ENCODE peak calls at places on chromosomes 6 and 20, in eight cellular contexts. One of them, this sample, is unnamed. For H3K4me1, the result is how much of the 10 kb centered on the place peaks cover.

GRCh38 chr6:125904871-125905270 is 51.7 kb upstream of the HINT3 start:
- DNase-seq in cardiac muscle cell: no peak
- DNase-seq in tibial artery: no peak
- DNase-seq in heart right ventricle: no peak
- DNase-seq in keratinocyte: peak
- DNase-seq in effector memory CD4-positive, alpha-beta T cell: peak
- DNase-seq in breast epithelium: no peak
- DNase-seq in iPS DF 6.9: no peak
- DNase-seq in this sample: no peak

GRCh38 chr20:44222969-44223368 is 12.4 kb upstream of the OSER1 start:
- DNase-seq in cardiac muscle cell: peak
- DNase-seq in tibial artery: no peak
- DNase-seq in heart right ventricle: no peak
- DNase-seq in keratinocyte: no peak
- DNase-seq in effector memory CD4-positive, alpha-beta T cell: no peak
- DNase-seq in breast epithelium: no peak
- DNase-seq in iPS DF 6.9: no peak
- DNase-seq in this sample: no peak

GRCh38 chr6:836276-836853 is 143.4 kb upstream of the EXOC2 start:
- DNase-seq in cardiac muscle cell: no peak
- DNase-seq in tibial artery: no peak
- DNase-seq in heart right ventricle: no peak
- DNase-seq in keratinocyte: no peak
- DNase-seq in effector memory CD4-positive, alpha-beta T cell: no peak
- DNase-seq in breast epithelium: no peak
- DNase-seq in iPS DF 6.9: no peak
- DNase-seq in this sample: peak

GRCh38 chr6:170208171-170208601 is 82.7 kb downstream of the DLL1 start:
- DNase-seq in cardiac muscle cell: no peak
- DNase-seq in tibial artery: peak
- DNase-seq in heart right ventricle: no peak
- DNase-seq in keratinocyte: no peak
- DNase-seq in effector memory CD4-positive, alpha-beta T cell: no peak
- DNase-seq in breast epithelium: no peak
- DNase-seq in iPS DF 6.9: no peak
- DNase-seq in this sample: no peak

GRCh38 chr6:125046107-125046925 is 84.1 kb downstream of the RNF217 start:
- DNase-seq in cardiac muscle cell: no peak
- DNase-seq in tibial artery: no peak
- DNase-seq in heart right ventricle: no peak
- DNase-seq in keratinocyte: peak
- DNase-seq in effector memory CD4-positive, alpha-beta T cell: no peak
- DNase-seq in breast epithelium: no peak
- DNase-seq in iPS DF 6.9: no peak
- DNase-seq in this sample: no peak

GRCh38 chr6:13923527-13924145 is 1.1 kb upstream of the RNF182 start:
- DNase-seq in cardiac muscle cell: no peak
- DNase-seq in tibial artery: no peak
- DNase-seq in heart right ventricle: no peak
- DNase-seq in keratinocyte: no peak
- DNase-seq in effector memory CD4-positive, alpha-beta T cell: no peak
- DNase-seq in breast epithelium: no peak
- DNase-seq in iPS DF 6.9: no peak
- DNase-seq in this sample: no peak

GRCh38 chr6:30158475-30159025 is 2.5 kb downstream of the TRIM10 start:
- DNase-seq in cardiac muscle cell: no peak
- DNase-seq in tibial artery: no peak
- DNase-seq in heart right ventricle: no peak
- DNase-seq in keratinocyte: no peak
- DNase-seq in effector memory CD4-positive, alpha-beta T cell: no peak
- DNase-seq in breast epithelium: no peak
- DNase-seq in iPS DF 6.9: no peak
- DNase-seq in this sample: no peak

GRCh38 chr20:53926428-53927028 is 143.9 kb downstream of the BCAS1 start:
- DNase-seq in cardiac muscle cell: no peak
- DNase-seq in tibial artery: no peak
- DNase-seq in heart right ventricle: no peak
- DNase-seq in keratinocyte: peak
- DNase-seq in effector memory CD4-positive, alpha-beta T cell: no peak
- DNase-seq in breast epithelium: no peak
- DNase-seq in iPS DF 6.9: no peak
- DNase-seq in this sample: peak

GRCh38 chr6:116406678-116407345 is 36.1 kb downstream of the DSE start:
- DNase-seq in cardiac muscle cell: no peak
- DNase-seq in tibial artery: no peak
- DNase-seq in heart right ventricle: no peak
- DNase-seq in keratinocyte: no peak
- DNase-seq in effector memory CD4-positive, alpha-beta T cell: no peak
- DNase-seq in breast epithelium: no peak
- DNase-seq in iPS DF 6.9: no peak
- DNase-seq in this sample: no peak

GRCh38 chr6:56356431-56356830 is 109.1 kb upstream of the COL21A1 start:
- DNase-seq in cardiac muscle cell: no peak
- DNase-seq in tibial artery: no peak
- DNase-seq in heart right ventricle: no peak
- DNase-seq in keratinocyte: no peak
- DNase-seq in effector memory CD4-positive, alpha-beta T cell: no peak
- DNase-seq in breast epithelium: no peak
- DNase-seq in iPS DF 6.9: no peak
- DNase-seq in this sample: no peak

GRCh38 chr6:95576218-95576617 is 1.1 kb upstream of the MANEA start:
- DNase-seq in cardiac muscle cell: no peak
- DNase-seq in tibial artery: no peak
- DNase-seq in heart right ventricle: no peak
- DNase-seq in keratinocyte: no peak
- DNase-seq in effector memory CD4-positive, alpha-beta T cell: no peak
- DNase-seq in breast epithelium: no peak
- DNase-seq in iPS DF 6.9: no peak
- DNase-seq in this sample: no peak

GRCh38 chr20:34573541-34573940 is 15.0 kb downstream of the MAP1LC3A start:
- DNase-seq in cardiac muscle cell: no peak
- DNase-seq in tibial artery: no peak
- DNase-seq in heart right ventricle: no peak
- DNase-seq in keratinocyte: no peak
- DNase-seq in effector memory CD4-positive, alpha-beta T cell: no peak
- DNase-seq in breast epithelium: no peak
- DNase-seq in iPS DF 6.9: no peak
- DNase-seq in this sample: no peak

GRCh38 chr6:154247119-154247814 is 109.3 kb downstream of the IPCEF1 start:
- DNase-seq in cardiac muscle cell: peak
- DNase-seq in tibial artery: no peak
- DNase-seq in heart right ventricle: no peak
- DNase-seq in keratinocyte: no peak
- DNase-seq in effector memory CD4-positive, alpha-beta T cell: peak
- DNase-seq in breast epithelium: no peak
- DNase-seq in iPS DF 6.9: no peak
- DNase-seq in this sample: peak

GRCh38 chr6:34301408-34301807 is 52.6 kb upstream of the SMIM29 start:
- DNase-seq in cardiac muscle cell: peak
- DNase-seq in tibial artery: peak
- DNase-seq in heart right ventricle: peak
- DNase-seq in keratinocyte: no peak
- DNase-seq in effector memory CD4-positive, alpha-beta T cell: no peak
- DNase-seq in breast epithelium: no peak
- DNase-seq in iPS DF 6.9: no peak
- DNase-seq in this sample: no peak

GRCh38 chr20:31392836-31393235 is 2.4 kb upstream of the DEFB119 start:
- DNase-seq in cardiac muscle cell: no peak
- DNase-seq in tibial artery: no peak
- DNase-seq in heart right ventricle: no peak
- DNase-seq in keratinocyte: no peak
- DNase-seq in effector memory CD4-positive, alpha-beta T cell: no peak
- DNase-seq in breast epithelium: no peak
- DNase-seq in iPS DF 6.9: no peak
- DNase-seq in this sample: no peak

DNA sequence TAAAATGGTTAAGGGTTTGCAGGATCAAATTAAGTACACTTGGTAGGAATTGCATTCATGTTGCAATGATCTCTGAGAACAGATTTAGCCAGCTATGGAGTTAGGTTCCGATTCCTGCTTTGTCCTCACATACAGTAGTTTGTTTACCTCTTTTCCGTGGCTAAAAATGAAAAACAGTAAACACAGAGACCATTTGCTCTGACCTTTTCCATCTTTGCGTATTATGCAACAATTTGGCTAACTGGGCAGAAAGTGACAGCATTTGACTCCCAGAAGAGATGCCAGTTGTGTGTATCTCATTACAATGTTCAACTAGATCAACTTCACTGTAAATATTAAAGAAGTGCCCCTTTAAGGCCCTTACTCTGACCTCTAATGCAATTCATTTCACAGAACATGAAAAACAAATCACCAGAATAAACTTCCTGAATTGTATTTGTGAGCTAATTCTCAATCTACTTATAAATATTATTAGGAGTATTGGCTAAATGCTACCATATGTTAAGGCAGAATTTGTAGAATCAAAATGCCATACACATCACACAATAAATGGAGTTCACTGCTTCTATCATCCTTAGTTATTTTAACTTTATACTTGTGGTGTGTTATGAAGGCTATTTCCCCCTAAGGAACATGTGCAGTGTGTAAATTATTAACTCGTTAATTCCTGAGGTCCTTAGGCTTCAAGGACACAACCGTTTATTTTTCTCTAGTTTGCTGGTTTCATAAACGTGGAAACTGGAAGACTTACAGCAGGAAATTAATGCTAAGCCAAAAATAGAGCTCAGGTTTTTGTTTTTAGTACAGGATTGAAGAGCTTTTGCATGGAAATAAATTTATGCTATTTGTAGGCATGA is 380.7 kb upstream of the CITED2 start:
- DNase-seq in cardiac muscle cell: no peak
- DNase-seq in tibial artery: no peak
- DNase-seq in heart right ventricle: no peak
- DNase-seq in keratinocyte: no peak
- DNase-seq in effector memory CD4-positive, alpha-beta T cell: no peak
- DNase-seq in breast epithelium: no peak
- DNase-seq in iPS DF 6.9: no peak
- DNase-seq in this sample: no peak
- H3K27ac ChIP-seq in cardiac muscle cell: no peak
- H3K27ac ChIP-seq in tibial artery: no peak
- H3K27ac ChIP-seq in heart right ventricle: no peak
- H3K27ac ChIP-seq in keratinocyte: no peak
- H3K27ac ChIP-seq in effector memory CD4-positive, alpha-beta T cell: no peak
- H3K27ac ChIP-seq in breast epithelium: no peak
- H3K27ac ChIP-seq in iPS DF 6.9: no peak
- H3K27ac ChIP-seq in this sample: no peak

DNA sequence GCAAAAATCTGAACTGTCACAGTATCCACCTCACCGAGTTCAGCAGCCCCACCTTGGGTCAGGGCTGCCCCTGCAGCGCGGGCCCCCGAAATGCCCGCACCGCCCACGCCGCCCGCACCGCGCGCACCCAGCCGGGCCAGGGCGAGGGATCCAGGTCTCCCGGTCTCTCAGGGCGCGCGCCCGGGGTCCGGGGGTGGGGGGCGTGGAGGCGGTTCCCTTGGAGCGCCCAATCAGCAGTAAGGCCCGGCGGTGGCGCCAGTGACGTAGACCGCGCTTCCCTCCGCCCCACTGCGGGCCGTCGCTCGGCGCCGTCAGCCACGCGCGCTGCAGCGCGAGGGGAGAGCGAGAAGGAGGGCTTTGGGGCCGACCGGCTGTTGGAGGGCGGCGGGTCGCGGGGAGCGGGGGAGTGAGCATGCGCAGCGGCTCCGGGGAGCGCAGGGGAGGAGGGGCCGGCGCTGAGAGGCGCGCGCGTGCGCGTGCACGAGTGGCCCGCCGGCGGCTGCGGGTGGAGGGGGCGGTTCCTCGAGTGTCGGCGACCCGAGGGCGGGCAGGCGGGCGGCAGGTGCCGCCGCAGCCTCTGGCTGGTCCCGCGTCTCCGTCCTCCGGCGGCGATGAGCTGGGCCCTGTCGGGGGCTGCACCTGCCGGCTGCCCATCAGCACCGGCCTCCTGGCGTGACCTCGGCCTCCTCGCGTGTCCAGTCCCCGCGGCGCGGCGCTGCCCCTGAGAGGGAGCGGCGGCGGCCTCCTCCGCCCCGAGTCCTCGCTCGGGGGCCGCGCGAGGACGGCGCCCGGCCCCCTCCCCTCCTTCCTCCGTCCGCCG is at the start of gene TMEM170B:
- DNase-seq in cardiac muscle cell: peak
- DNase-seq in tibial artery: peak
- DNase-seq in heart right ventricle: peak
- DNase-seq in keratinocyte: no peak
- DNase-seq in effector memory CD4-positive, alpha-beta T cell: peak
- DNase-seq in breast epithelium: peak
- DNase-seq in iPS DF 6.9: peak
- DNase-seq in this sample: peak
- H3K4me1 ChIP-seq in cardiac muscle cell: under half
- H3K4me1 ChIP-seq in tibial artery: under half
- H3K4me1 ChIP-seq in heart right ventricle: under half
- H3K4me1 ChIP-seq in keratinocyte: under half
- H3K4me1 ChIP-seq in effector memory CD4-positive, alpha-beta T cell: under half
- H3K4me1 ChIP-seq in breast epithelium: under half
- H3K4me1 ChIP-seq in iPS DF 6.9: under half
- H3K4me1 ChIP-seq in this sample: under half

DNA sequence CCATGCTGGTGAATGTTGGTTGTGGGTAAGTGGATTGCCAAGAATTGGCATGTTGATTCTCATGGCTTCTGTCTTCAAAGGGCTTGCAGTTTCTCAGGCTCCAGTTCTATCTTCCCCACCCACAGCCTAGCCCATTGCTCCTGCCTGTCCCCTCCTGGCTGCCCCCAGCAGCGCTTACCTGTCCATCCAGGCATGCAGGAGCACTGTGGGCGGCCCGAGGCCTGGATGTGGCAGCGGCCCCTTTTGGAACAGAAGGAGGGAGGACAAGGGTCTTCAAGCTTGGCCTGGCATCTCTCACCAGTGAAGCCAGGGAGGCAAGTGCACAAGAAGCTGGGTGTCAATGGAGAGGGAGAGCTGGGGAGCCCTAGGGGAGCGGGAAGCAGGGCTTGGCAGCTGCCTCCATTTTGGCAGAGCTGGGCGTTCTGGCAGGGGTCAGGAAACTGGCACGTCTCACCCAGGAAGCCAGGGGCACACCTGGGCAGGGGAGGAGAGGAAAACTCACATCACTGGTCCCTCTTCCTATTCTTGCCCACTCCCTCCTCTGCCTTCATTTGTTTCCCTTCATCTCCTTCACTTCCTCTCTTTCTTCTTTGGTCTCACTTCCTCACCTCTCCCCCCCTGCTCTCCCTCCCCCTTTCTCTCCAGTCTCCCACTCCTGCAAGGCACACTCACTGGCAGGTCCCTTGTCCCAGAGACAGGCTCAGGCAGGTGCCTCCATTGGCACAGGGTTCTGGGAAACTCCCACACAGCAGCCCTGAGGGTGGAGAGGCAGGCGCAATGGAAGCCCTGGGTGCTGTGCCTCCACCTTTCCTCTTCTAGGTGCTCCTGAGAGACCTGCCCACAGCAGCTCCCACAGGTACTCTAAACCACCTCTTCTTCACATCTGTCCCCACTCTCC is 1.3 kb downstream of the NOTCH4 start:
- DNase-seq in cardiac muscle cell: no peak
- DNase-seq in tibial artery: peak
- DNase-seq in heart right ventricle: no peak
- DNase-seq in keratinocyte: no peak
- DNase-seq in effector memory CD4-positive, alpha-beta T cell: no peak
- DNase-seq in breast epithelium: no peak
- DNase-seq in iPS DF 6.9: no peak
- DNase-seq in this sample: no peak
- H3K4me3 ChIP-seq in cardiac muscle cell: no peak
- H3K4me3 ChIP-seq in tibial artery: no peak
- H3K4me3 ChIP-seq in heart right ventricle: peak
- H3K4me3 ChIP-seq in keratinocyte: no peak
- H3K4me3 ChIP-seq in effector memory CD4-positive, alpha-beta T cell: no peak
- H3K4me3 ChIP-seq in breast epithelium: peak
- H3K4me3 ChIP-seq in iPS DF 6.9: no peak
- H3K4me3 ChIP-seq in this sample: no peak

GRCh38 chr6:11604836-11605506 is 67.4 kb downstream of the TMEM170B start:
- DNase-seq in cardiac muscle cell: no peak
- DNase-seq in tibial artery: no peak
- DNase-seq in heart right ventricle: no peak
- DNase-seq in keratinocyte: no peak
- DNase-seq in effector memory CD4-positive, alpha-beta T cell: no peak
- DNase-seq in breast epithelium: no peak
- DNase-seq in iPS DF 6.9: no peak
- DNase-seq in this sample: no peak
- H3K27ac ChIP-seq in cardiac muscle cell: no peak
- H3K27ac ChIP-seq in tibial artery: no peak
- H3K27ac ChIP-seq in heart right ventricle: no peak
- H3K27ac ChIP-seq in keratinocyte: no peak
- H3K27ac ChIP-seq in effector memory CD4-positive, alpha-beta T cell: no peak
- H3K27ac ChIP-seq in breast epithelium: no peak
- H3K27ac ChIP-seq in iPS DF 6.9: no peak
- H3K27ac ChIP-seq in this sample: no peak

This sample was measured in small intestine.